ENCODE peak calls at places on chromosomes 3 and 15, in five cellular contexts. One of them, this sample, is unnamed.

GRCh38 chr3:31974454-31974853 is 6.6 kb downstream of the OSBPL10 start:
- DNase-seq in mucosa of gallbladder: no peak
- DNase-seq in amygdala: no peak
- DNase-seq in GM13976: no peak
- DNase-seq in fibroblast of mammary gland: peak
- DNase-seq in this sample: peak

GRCh38 chr3:32816439-32817194 is 1.2 kb upstream of the TRIM71 start:
- DNase-seq in mucosa of gallbladder: no peak
- DNase-seq in amygdala: no peak
- DNase-seq in GM13976: peak
- DNase-seq in fibroblast of mammary gland: peak
- DNase-seq in this sample: no peak

GRCh38 chr3:9111349-9112265 is 137.8 kb downstream of the SRGAP3 start:
- DNase-seq in mucosa of gallbladder: peak
- DNase-seq in amygdala: no peak
- DNase-seq in GM13976: no peak
- DNase-seq in fibroblast of mammary gland: peak
- DNase-seq in this sample: peak

GRCh38 chr3:71111784-71112440 is 471.6 kb downstream of the FOXP1 start:
- DNase-seq in mucosa of gallbladder: no peak
- DNase-seq in amygdala: no peak
- DNase-seq in GM13976: no peak
- DNase-seq in fibroblast of mammary gland: peak
- DNase-seq in this sample: peak

GRCh38 chr3:194664857-194665256 is 7.1 kb downstream of the LSG1 start:
- DNase-seq in mucosa of gallbladder: no peak
- DNase-seq in amygdala: no peak
- DNase-seq in GM13976: no peak
- DNase-seq in fibroblast of mammary gland: peak
- DNase-seq in this sample: no peak

GRCh38 chr3:138046955-138047354 is 37.0 kb downstream of the CLDN18 start:
- DNase-seq in mucosa of gallbladder: no peak
- DNase-seq in amygdala: no peak
- DNase-seq in GM13976: no peak
- DNase-seq in fibroblast of mammary gland: peak
- DNase-seq in this sample: no peak

GRCh38 chr15:77866596-77867125 is 210.8 kb downstream of the TBC1D2B start:
- DNase-seq in mucosa of gallbladder: no peak
- DNase-seq in amygdala: no peak
- DNase-seq in GM13976: no peak
- DNase-seq in fibroblast of mammary gland: no peak
- DNase-seq in this sample: no peak

GRCh38 chr3:127141921-127142730 is 50.8 kb upstream of the PRR23E start:
- DNase-seq in mucosa of gallbladder: peak
- DNase-seq in amygdala: no peak
- DNase-seq in GM13976: no peak
- DNase-seq in fibroblast of mammary gland: no peak
- DNase-seq in this sample: no peak

GRCh38 chr3:150371741-150372254 is 36.3 kb upstream of the TSC22D2 start:
- DNase-seq in mucosa of gallbladder: peak
- DNase-seq in amygdala: peak
- DNase-seq in GM13976: no peak
- DNase-seq in fibroblast of mammary gland: peak
- DNase-seq in this sample: peak

GRCh38 chr3:190345027-190345821 is 23.0 kb upstream of the CLDN1 start:
- DNase-seq in mucosa of gallbladder: peak
- DNase-seq in amygdala: no peak
- DNase-seq in GM13976: no peak
- DNase-seq in fibroblast of mammary gland: peak
- DNase-seq in this sample: peak

GRCh38 chr3:51967384-51968174 is at the start of gene PCBP4:
- DNase-seq in mucosa of gallbladder: peak
- DNase-seq in amygdala: peak
- DNase-seq in GM13976: peak
- DNase-seq in fibroblast of mammary gland: no peak
- DNase-seq in this sample: peak

GRCh38 chr3:184439096-184439495 is 59.2 kb downstream of the CHRD start:
- DNase-seq in mucosa of gallbladder: no peak
- DNase-seq in amygdala: no peak
- DNase-seq in GM13976: no peak
- DNase-seq in fibroblast of mammary gland: no peak
- DNase-seq in this sample: no peak

GRCh38 chr15:56996746-56997470 is 78.5 kb downstream of the TCF12 start:
- DNase-seq in mucosa of gallbladder: no peak
- DNase-seq in amygdala: no peak
- DNase-seq in GM13976: no peak
- DNase-seq in fibroblast of mammary gland: no peak
- DNase-seq in this sample: no peak

GRCh38 chr3:171776411-171776810 is 33.9 kb downstream of the PLD1 start:
- DNase-seq in mucosa of gallbladder: no peak
- DNase-seq in amygdala: peak
- DNase-seq in GM13976: no peak
- DNase-seq in fibroblast of mammary gland: no peak
- DNase-seq in this sample: no peak

GRCh38 chr15:93779341-93779740 is 452.0 kb upstream of the MCTP2 start:
- DNase-seq in mucosa of gallbladder: no peak
- DNase-seq in amygdala: no peak
- DNase-seq in GM13976: no peak
- DNase-seq in fibroblast of mammary gland: no peak
- DNase-seq in this sample: no peak

GRCh38 chr15:39833515-39833981 is 50.9 kb upstream of the FSIP1 start:
- DNase-seq in mucosa of gallbladder: no peak
- DNase-seq in amygdala: no peak
- DNase-seq in GM13976: no peak
- DNase-seq in fibroblast of mammary gland: peak
- DNase-seq in this sample: peak

GRCh38 chr15:57395292-57395691 is 19.0 kb downstream of the CGNL1 start:
- DNase-seq in mucosa of gallbladder: no peak
- DNase-seq in amygdala: peak
- DNase-seq in GM13976: no peak
- DNase-seq in fibroblast of mammary gland: peak
- DNase-seq in this sample: peak

GRCh38 chr3:178518660-178519396 is 17.4 kb upstream of the KCNMB2 start:
- DNase-seq in mucosa of gallbladder: peak
- DNase-seq in amygdala: no peak
- DNase-seq in GM13976: no peak
- DNase-seq in fibroblast of mammary gland: no peak
- DNase-seq in this sample: no peak

GRCh38 chr3:151156618-151157216 is 46.3 kb downstream of the GPR171 start:
- DNase-seq in mucosa of gallbladder: no peak
- DNase-seq in amygdala: no peak
- DNase-seq in GM13976: peak
- DNase-seq in fibroblast of mammary gland: peak
- DNase-seq in this sample: peak

GRCh38 chr15:45630958-45631691 is 3.7 kb upstream of the SQOR start:
- DNase-seq in mucosa of gallbladder: no peak
- DNase-seq in amygdala: no peak
- DNase-seq in GM13976: no peak
- DNase-seq in fibroblast of mammary gland: peak
- DNase-seq in this sample: peak

GRCh38 chr15:97745481-97746071 is 214.9 kb upstream of the ARRDC4 start:
- DNase-seq in mucosa of gallbladder: no peak
- DNase-seq in amygdala: no peak
- DNase-seq in GM13976: peak
- DNase-seq in fibroblast of mammary gland: peak
- DNase-seq in this sample: no peak

GRCh38 chr15:31274496-31275330 is 51.9 kb upstream of the KLF13 start:
- DNase-seq in mucosa of gallbladder: peak
- DNase-seq in amygdala: no peak
- DNase-seq in GM13976: peak
- DNase-seq in fibroblast of mammary gland: no peak
- DNase-seq in this sample: peak

GRCh38 chr3:187737401-187738088 is 7.7 kb downstream of the BCL6 start:
- DNase-seq in mucosa of gallbladder: peak
- DNase-seq in amygdala: no peak
- DNase-seq in GM13976: peak
- DNase-seq in fibroblast of mammary gland: peak
- DNase-seq in this sample: peak

GRCh38 chr3:159830523-159831151 is 158.0 kb upstream of the IL12A start:
- DNase-seq in mucosa of gallbladder: no peak
- DNase-seq in amygdala: no peak
- DNase-seq in GM13976: no peak
- DNase-seq in fibroblast of mammary gland: peak
- DNase-seq in this sample: peak